ENCODE peak calls at places on chromosomes 4 and X, in nine cellular contexts. M is lung, R is lower lobe of right lung, S is esophagus squamous epithelium, X is PC-3, K is left lung, O is HCT116, D is AG04450, P is OCI-LY7. I is an unnamed sample. For H3K9me3, the result is how much of the 10 kb centered on the place peaks cover.

GRCh38 chrX:109826954-109827708 is 94.1 kb upstream of the ACSL4 start:
- DNase-seq in K (no peak), M (no peak), P (no peak), R (no peak), S (no peak), D (peak), O (no peak), X (peak), I (no peak)

GRCh38 chr4:26780524-26780923 is 80.1 kb upstream of the STIM2 start:
- DNase-seq in K (no peak), S (no peak), D (no peak), P (peak), R (no peak), O (no peak), X (peak), M (no peak), I (no peak)

GRCh38 chr4:17556498-17556897 is 20.5 kb upstream of the LAP3 start:
- DNase-seq in D (no peak), P (no peak), X (no peak), K (no peak), O (no peak), M (no peak), R (no peak), S (no peak), I (no peak)

GRCh38 chrX:129665916-129666644 is 11.3 kb upstream of the APLN start:
- DNase-seq in O (peak), K (no peak), S (no peak), R (no peak), P (no peak), M (no peak), D (peak), X (peak), I (no peak)

GRCh38 chrX:155956649-155957048 is 40.8 kb upstream of the IL9R start:
- DNase-seq in X (no peak), K (no peak), S (no peak), P (no peak), D (no peak), M (no peak), R (no peak), O (no peak), I (no peak)

GRCh38 chr4:95693594-95693993 is 144.8 kb upstream of the UNC5C start:
- DNase-seq in S (no peak), P (peak), K (no peak), D (no peak), O (peak), X (peak), R (no peak), M (no peak), I (no peak)

GRCh38 chr4:57023104-57023503 is 44.4 kb downstream of the POLR2B start:
- DNase-seq in D (peak), R (no peak), S (no peak), X (peak), M (no peak), K (no peak), P (no peak), O (no peak), I (no peak)

GRCh38 chrX:149984411-149984810 is 46.1 kb upstream of the EOLA2 start:
- DNase-seq in D (no peak), O (no peak), P (no peak), R (no peak), M (no peak), K (no peak), S (no peak), X (no peak), I (no peak)

GRCh38 chr4:35789899-35790574 is 454.3 kb downstream of the ARAP2 start:
- DNase-seq in O (no peak), M (no peak), P (no peak), R (no peak), S (no peak), X (no peak), D (no peak), K (no peak), I (no peak)

GRCh38 chrX:47218920-47219815 is 687 bp downstream of the CDK16 start:
- DNase-seq in K (peak), R (peak), S (no peak), O (no peak), M (peak), X (no peak), P (peak), D (no peak), I (peak)

GRCh38 chr4:110371016-110371795 is 104.7 kb upstream of the ENPEP start:
- DNase-seq in M (no peak), R (no peak), X (no peak), O (no peak), D (no peak), P (no peak), K (no peak), S (no peak), I (no peak)

GRCh38 chr4:158710814-158711213 is 12.4 kb downstream of the PPID start:
- DNase-seq in R (no peak), S (no peak), D (no peak), X (peak), P (no peak), O (no peak), K (no peak), M (no peak), I (no peak)

GRCh38 chr4:8858188-8858924 is 13.3 kb downstream of the HMX1 start:
- DNase-seq in D (no peak), X (no peak), S (no peak), M (no peak), K (peak), O (no peak), P (no peak), R (no peak), I (no peak)

GRCh38 chrX:55787063-55787462 is 69.5 kb downstream of the RRAGB start:
- DNase-seq in M (no peak), D (no peak), R (no peak), K (no peak), P (no peak), S (no peak), X (peak), O (no peak), I (no peak)

GRCh38 chr4:9867746-9868425 is 86.5 kb downstream of the DRD5 start:
- DNase-seq in R (no peak), P (no peak), D (no peak), S (no peak), O (no peak), M (no peak), X (no peak), K (no peak), I (no peak)

GRCh38 chr4:98262431-98262830 is 1.2 kb downstream of the RAP1GDS1 start:
- DNase-seq in O (no peak), S (no peak), R (no peak), K (no peak), X (no peak), D (no peak), P (peak), M (no peak), I (no peak)

DNA sequence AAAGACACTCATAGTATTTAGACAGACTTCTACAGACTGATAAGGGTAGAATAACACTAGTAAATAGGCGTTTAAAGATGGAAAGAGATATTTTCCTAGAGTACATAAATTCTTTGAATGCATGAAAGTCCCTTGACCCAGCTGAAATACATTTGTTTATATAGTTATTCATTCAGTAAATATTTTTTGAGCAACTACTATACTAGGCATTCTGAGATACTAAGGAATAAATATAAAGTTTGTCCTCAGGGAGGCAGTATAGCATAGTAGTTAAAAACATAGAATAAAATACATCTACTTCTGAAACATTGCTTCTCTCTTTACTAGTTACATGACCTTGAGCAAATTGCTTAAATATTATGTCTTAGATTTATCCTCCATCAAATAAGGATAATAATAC is 27.4 kb downstream of the HMGN5 start:
- DNase-seq in O (no peak), D (no peak), K (no peak), S (no peak), M (no peak), R (no peak), P (peak), X (peak), I (no peak)
- TF ChIP-seq CTCF in O (no peak), D (peak), K (no peak), S (no peak), M (no peak), R (peak), P (peak), X (peak), I (no peak)

DNA sequence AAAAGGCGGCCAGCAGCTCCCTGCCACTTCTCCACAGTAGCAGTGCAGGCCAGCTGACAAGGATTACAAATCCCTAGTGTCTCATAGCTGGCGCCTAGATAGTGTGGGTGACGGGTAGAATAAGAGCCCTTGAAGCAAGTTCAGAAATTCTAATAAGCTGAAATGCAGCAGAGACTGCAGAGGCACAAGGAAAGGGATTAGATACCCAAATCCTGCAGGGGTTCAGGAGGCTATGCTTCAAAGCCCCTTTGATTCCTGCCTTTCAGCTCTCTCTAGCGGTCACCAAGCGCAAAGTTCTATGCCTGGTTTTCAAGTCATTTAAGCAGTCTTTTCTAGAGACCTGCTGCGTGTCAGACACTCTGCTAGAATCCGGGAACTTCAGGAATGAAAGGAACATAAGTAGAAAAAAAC is 79.2 kb downstream of the RLIM start:
- DNase-seq in O (peak), X (peak), R (no peak), P (peak), M (no peak), K (no peak), D (no peak), S (no peak), I (no peak)
- H3K27ac ChIP-seq in O (no peak), X (no peak), R (peak), P (no peak), M (peak), K (peak), D (peak), S (peak), I (peak)

GRCh38 chr4:385934-386707 is 48.5 kb downstream of the ZNF141 start:
- DNase-seq in P (no peak), M (no peak), S (no peak), K (peak), X (no peak), D (no peak), R (no peak), O (no peak), I (no peak)

GRCh38 chr4:386708-387105 is 49.1 kb downstream of the ZNF141 start:
- DNase-seq in M (no peak), P (no peak), D (no peak), X (no peak), K (no peak), S (no peak), O (no peak), R (no peak), I (no peak)

DNA sequence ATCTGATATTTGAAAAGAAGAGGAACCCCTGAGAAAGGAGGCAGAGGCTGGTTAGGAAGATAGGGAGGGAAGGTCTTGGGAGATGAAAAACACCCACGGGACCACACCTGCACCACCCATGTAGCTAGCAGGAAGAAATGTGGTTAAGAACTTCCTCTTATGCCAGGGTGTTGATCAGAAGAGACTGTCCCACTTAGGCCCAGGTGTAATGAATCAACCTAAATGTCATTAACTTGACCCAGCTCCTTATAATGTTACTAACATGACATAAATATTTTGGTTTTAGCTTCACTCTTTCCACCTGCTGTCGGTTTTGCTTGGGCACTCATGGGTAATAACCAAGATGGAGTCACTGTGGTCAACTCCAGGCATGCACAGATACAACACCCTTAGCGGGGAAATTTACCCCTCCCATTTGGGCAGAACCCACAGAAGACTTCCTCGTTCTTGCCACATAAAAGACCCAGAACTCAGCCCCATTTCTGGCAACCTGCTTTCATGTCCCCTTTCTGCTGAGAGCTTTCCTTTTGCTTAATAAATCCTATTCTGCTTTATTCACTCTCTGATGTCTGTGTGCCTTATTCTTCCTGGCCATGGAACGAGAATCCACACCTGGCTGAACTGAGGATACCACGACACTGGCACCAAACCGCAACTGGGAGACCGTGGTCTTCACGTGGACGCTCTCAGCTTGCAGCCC is 46.8 kb downstream of the ZNF141 start:
- DNase-seq in O (no peak), M (no peak), S (no peak), K (no peak), X (no peak), D (no peak), R (no peak), P (peak), I (no peak)
- H3K9me3 ChIP-seq in O (under half), M (under half), S (under half), K (half or more), X (under half), D (half or more), R (half or more), P (half or more), I (half or more)

DNA sequence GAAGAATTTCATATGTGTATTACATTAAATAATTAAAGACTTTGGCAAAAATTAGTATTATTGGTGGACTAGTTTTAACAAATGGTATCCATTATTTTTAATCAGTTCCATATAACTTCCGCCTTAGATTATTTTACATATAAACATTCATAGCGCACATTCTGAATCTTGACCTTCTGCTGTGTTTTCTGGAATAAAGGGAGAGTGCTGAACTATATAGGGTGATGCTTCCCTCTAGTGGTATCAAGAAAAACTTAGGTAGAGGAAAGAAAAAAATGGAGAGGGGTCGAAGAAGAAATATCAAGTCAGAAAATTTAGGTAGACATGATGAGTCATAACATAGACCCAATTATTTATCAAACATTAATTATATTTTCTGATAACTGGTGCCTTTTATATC is 155.6 kb upstream of the PACRGL start:
- DNase-seq in R (no peak), K (no peak), X (peak), S (no peak), D (no peak), O (peak), P (peak), M (no peak), I (no peak)
- TF ChIP-seq CTCF in R (peak), K (no peak), X (peak), S (peak), D (peak), O (peak), P (peak), M (no peak), I (no peak)

GRCh38 chr4:15349426-15349825 is 78.4 kb upstream of the C1QTNF7 start:
- DNase-seq in P (no peak), S (no peak), M (no peak), O (no peak), D (no peak), X (no peak), R (no peak), K (no peak), I (no peak)
- H3K27ac ChIP-seq in P (no peak), S (no peak), M (no peak), O (no peak), D (no peak), X (no peak), R (no peak), K (no peak), I (no peak)

DNA sequence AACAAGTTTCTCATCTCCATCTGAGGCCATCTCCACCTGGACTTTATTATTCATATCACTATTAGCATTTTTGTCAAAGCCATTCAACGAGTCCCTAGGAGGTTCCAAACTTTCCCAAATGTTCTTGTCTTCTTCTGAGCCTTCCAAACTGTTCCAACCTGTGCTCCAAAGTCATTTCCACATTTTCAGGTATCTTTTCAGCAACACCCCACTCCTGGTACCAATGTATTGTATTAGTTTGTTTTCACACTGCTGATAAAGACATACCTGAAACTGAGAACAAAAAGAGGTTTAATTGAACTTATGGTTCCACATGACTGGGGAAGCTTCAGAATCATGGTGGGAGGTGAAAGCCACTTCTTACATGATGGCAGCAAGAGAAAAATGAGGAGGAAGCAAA is 385.4 kb upstream of the GATB start:
- DNase-seq in M (no peak), K (no peak), R (no peak), D (no peak), O (no peak), S (no peak), X (no peak), P (no peak), I (no peak)
- H3K9me3 ChIP-seq in M (under half), K (under half), R (under half), D (under half), O (under half), S (under half), X (under half), P (under half), I (under half)

DNA sequence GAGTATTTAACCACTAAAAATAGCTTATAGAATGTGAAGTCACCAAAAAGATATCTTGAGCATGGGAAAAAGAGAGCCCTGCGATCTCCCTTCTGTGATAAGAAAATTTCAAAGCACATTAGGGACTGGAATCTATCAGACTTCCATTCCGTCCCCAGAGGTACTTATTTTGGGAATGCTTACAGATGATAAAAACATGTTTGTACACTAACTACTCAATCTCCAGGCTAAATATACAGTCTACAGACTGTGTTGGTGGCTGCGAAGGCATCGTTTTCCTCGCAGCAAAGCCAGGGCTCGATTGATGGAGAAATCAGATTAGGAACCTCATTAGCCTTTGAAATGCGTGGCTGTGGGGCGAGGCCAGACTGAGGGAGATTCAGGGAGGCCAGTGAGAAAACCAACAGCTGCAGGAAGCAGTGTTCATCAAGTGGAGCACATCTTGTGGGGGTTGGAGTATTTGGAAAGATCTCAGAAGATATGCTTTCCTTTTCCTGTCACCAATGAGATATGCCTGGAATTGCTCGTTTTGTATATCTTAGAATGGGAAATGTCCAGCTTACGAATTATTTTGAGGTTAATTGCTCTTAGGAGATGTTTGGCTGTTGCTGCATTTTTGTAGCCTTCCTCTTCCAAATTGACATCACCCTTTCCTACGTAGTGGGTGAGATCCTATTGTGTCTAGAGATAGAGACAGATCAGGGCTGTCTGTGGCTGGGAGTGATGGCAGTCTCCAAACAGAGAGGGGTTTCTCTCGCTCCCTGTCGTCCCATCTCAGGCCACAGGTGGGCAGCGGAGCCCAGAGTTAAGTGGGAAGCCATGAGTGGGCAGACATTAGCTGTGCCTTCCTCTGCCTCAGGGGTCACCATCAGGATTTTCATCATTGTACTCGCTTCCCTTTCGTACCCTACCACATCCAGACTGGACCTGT is 225.0 kb upstream of the FAT1 start:
- DNase-seq in R (no peak), S (no peak), X (peak), D (no peak), M (no peak), O (no peak), P (peak), K (no peak), I (no peak)
- TF ChIP-seq CTCF in R (peak), S (no peak), X (peak), D (peak), M (no peak), O (peak), P (peak), K (no peak), I (no peak)

GRCh38 chr4:31088600-31089230 is 368.5 kb downstream of the PCDH7 start:
- DNase-seq in M (no peak), X (peak), P (no peak), R (no peak), S (no peak), K (no peak), D (peak), O (peak), I (no peak)
- H3K27ac ChIP-seq in M (peak), X (peak), P (no peak), R (no peak), S (no peak), K (no peak), D (no peak), O (peak), I (no peak)

DNA sequence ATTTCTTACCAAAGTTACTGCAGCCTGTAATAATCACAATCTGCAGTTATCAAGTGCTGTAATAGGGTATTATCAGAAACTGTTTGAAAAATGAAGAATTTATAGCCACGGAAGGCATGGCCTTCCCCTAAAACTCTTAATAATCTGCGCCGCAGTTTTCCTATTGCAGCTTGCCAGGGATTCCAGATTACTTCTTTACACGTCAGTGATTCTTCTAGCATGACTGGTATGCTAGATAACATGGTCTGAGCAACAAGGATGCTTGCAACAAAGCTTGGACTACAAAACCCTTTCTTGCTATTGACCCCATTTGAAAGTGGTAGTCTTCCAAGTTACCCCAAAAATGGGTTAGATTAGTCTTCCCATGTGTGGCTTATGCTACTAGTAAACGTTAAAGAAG is 47.2 kb upstream of the GK2 start:
- DNase-seq in D (no peak), S (no peak), X (no peak), P (no peak), M (no peak), R (no peak), O (no peak), K (no peak), I (no peak)
- H3K9me3 ChIP-seq in D (under half), S (under half), X (under half), P (under half), M (under half), R (under half), O (under half), K (under half), I (under half)

GRCh38 chrX:76454456-76454927 is 27.0 kb downstream of the MAGEE1 start:
- DNase-seq in O (peak), R (no peak), S (no peak), D (no peak), X (peak), K (no peak), M (no peak), P (peak), I (no peak)
- TF ChIP-seq CTCF in O (peak), R (peak), S (peak), D (peak), X (peak), K (peak), M (peak), P (peak), I (peak)

I was measured in CD4-positive, alpha-beta T cell.